ENCODE peak calls at places on chromosomes 6 and 20, in five cellular contexts. W is heart left ventricle, T is brain microvascular endothelial cell, Q is DND-41, X is PC-9. V is an unnamed sample.

GRCh38 chr6:21731411-21732031 is 138.0 kb downstream of the SOX4 start:
- DNase-seq in T (no peak), Q (no peak), X (peak; percentile 68), W (no peak), V (no peak)

GRCh38 chr20:44038681-44039123 is 124.0 kb downstream of the TOX2 start:
- DNase-seq in X (no peak), T (no peak), Q (no peak), W (no peak), V (no peak)

GRCh38 chr6:150865406-150866146 is at the start of gene MTHFD1L:
- DNase-seq in Q (peak; percentile 76), X (peak; percentile 75), T (peak; percentile 82), W (peak; percentile 72), V (peak; percentile 62)

GRCh38 chr20:36543187-36544133 is 2.1 kb downstream of the MYL9 start:
- DNase-seq in T (peak; percentile 77), Q (no peak), X (no peak), W (peak; percentile 93), V (no peak)

GRCh38 chr20:33209789-33210188 is 7.4 kb upstream of the BPIFA3 start:
- DNase-seq in W (peak; percentile 66), X (peak; percentile 57), T (peak; percentile 11), Q (peak; percentile 68), V (no peak)

GRCh38 chr6:55918639-55919038 is 43.2 kb upstream of the BMP5 start:
- DNase-seq in T (peak; percentile 4), Q (no peak), X (no peak), W (no peak), V (no peak)

GRCh38 chr6:37036146-37036545 is 30.7 kb downstream of the FGD2 start:
- DNase-seq in X (no peak), Q (no peak), T (no peak), W (no peak), V (no peak)

GRCh38 chr20:44342240-44342639 is 5.4 kb downstream of the R3HDML start:
- DNase-seq in W (no peak), T (no peak), Q (no peak), X (no peak), V (no peak)

GRCh38 chr6:2725999-2726567 is 24.6 kb downstream of the MYLK4 start:
- DNase-seq in W (no peak), T (peak; percentile 60), X (no peak), Q (no peak), V (no peak)

GRCh38 chr6:69584913-69585729 is 211.7 kb downstream of the LMBRD1 start:
- DNase-seq in W (no peak), X (no peak), T (peak; percentile 27), Q (no peak), V (no peak)

GRCh38 chr6:33433001-33433559 is 13.2 kb downstream of the SYNGAP1 start:
- DNase-seq in W (peak; percentile 14), T (no peak), X (no peak), Q (no peak), V (no peak)

GRCh38 chr6:108748959-108749358 is 99.3 kb upstream of the ARMC2 start:
- DNase-seq in X (no peak), T (no peak), W (no peak), Q (no peak), V (no peak)

GRCh38 chr6:75204959-75205775 is 686 bp downstream of the COL12A1 start:
- DNase-seq in T (peak; percentile 84), X (peak; percentile 59), W (peak; percentile 36), Q (no peak), V (no peak)

GRCh38 chr6:2528156-2528555 is 222.6 kb downstream of the MYLK4 start:
- DNase-seq in X (no peak), T (no peak), Q (no peak), W (no peak), V (no peak)

GRCh38 chr20:12433724-12434123 is 516.0 kb downstream of the BTBD3 start:
- DNase-seq in X (no peak), W (no peak), T (no peak), Q (no peak), V (no peak)

GRCh38 chr6:33147807-33148666 is 44.2 kb downstream of the COL11A2 start:
- DNase-seq in W (no peak), T (peak; percentile 18), X (no peak), Q (no peak), V (no peak)

GRCh38 chr20:4677846-4678245 is 43.9 kb upstream of the PRND start:
- DNase-seq in T (no peak), Q (no peak), W (no peak), X (no peak), V (no peak)

GRCh38 chr6:4809999-4810918 is 34.1 kb downstream of the CDYL start:
- DNase-seq in Q (no peak), W (no peak), T (peak; percentile 57), X (no peak), V (no peak)

GRCh38 chr6:159047896-159048685 is 3.3 kb upstream of the TAGAP start:
- DNase-seq in X (no peak), T (no peak), W (no peak), Q (no peak), V (no peak)

GRCh38 chr6:90472716-90473115 is 114.2 kb downstream of the MAP3K7 start:
- DNase-seq in X (no peak), W (no peak), T (no peak), Q (peak; percentile 83), V (peak; percentile 50)

GRCh38 chr6:53112871-53113270 is 35.8 kb downstream of the GCM1 start:
- DNase-seq in Q (no peak), T (no peak), X (peak; percentile 71), W (no peak), V (no peak)

GRCh38 chr6:99276747-99277146 is 72.7 kb downstream of the FAXC start:
- DNase-seq in Q (no peak), X (no peak), W (no peak), T (peak; percentile 21), V (no peak)

GRCh38 chr20:37452236-37452635 is 68.8 kb upstream of the NNAT start:
- DNase-seq in W (no peak), T (no peak), X (no peak), Q (no peak), V (no peak)

GRCh38 chr20:12838261-12838866 is 170.4 kb upstream of the SPTLC3 start:
- DNase-seq in X (no peak), W (no peak), Q (peak; percentile 24), T (no peak), V (no peak)

GRCh38 chr20:49037962-49038387 is 8.1 kb upstream of the CSE1L start:
- DNase-seq in W (no peak), X (peak; percentile 40), Q (no peak), T (peak; percentile 6), V (peak; percentile 38)

GRCh38 chr6:111981441-111981840 is 72.5 kb upstream of the CCN6 start:
- DNase-seq in W (no peak), X (no peak), Q (no peak), T (no peak), V (no peak)

GRCh38 chr20:31661625-31662371 is 24.1 kb downstream of the COX4I2 start:
- DNase-seq in Q (peak; percentile 85), W (peak; percentile 89), T (peak; percentile 55), X (peak; percentile 73), V (peak; percentile 73)
- H3K27ac ChIP-seq in Q (peak overlapping the region; percentile 78), W (peak overlapping the region; percentile 78), T (no peak overlapping the region), X (peak overlapping the region; percentile 30), V (peak overlapping the region; percentile 69)

GRCh38 chr20:47117789-47118188 is 223.1 kb downstream of the EYA2 start:
- DNase-seq in W (no peak), T (no peak), Q (no peak), X (no peak), V (no peak)
- H3K27ac ChIP-seq in W (peak overlapping the region; percentile 61), T (no peak overlapping the region), Q (no peak overlapping the region), X (no peak overlapping the region), V (no peak overlapping the region)

GRCh38 chr20:51488331-51488730 is 54.2 kb downstream of the NFATC2 start:
- DNase-seq in X (no peak), T (no peak), Q (no peak), W (no peak), V (no peak)

GRCh38 chr20:51489611-51490010 is 52.9 kb downstream of the NFATC2 start:
- DNase-seq in W (no peak), Q (no peak), T (no peak), X (no peak), V (no peak)

GRCh38 chr20:51486197-51487005 is 56.1 kb downstream of the NFATC2 start:
- DNase-seq in X (no peak), W (no peak), T (peak; percentile 34), Q (no peak), V (no peak)

GRCh38 chr20:51487076-51487475 is 55.4 kb downstream of the NFATC2 start:
- DNase-seq in Q (no peak), X (no peak), T (no peak), W (no peak), V (no peak)

DNA sequence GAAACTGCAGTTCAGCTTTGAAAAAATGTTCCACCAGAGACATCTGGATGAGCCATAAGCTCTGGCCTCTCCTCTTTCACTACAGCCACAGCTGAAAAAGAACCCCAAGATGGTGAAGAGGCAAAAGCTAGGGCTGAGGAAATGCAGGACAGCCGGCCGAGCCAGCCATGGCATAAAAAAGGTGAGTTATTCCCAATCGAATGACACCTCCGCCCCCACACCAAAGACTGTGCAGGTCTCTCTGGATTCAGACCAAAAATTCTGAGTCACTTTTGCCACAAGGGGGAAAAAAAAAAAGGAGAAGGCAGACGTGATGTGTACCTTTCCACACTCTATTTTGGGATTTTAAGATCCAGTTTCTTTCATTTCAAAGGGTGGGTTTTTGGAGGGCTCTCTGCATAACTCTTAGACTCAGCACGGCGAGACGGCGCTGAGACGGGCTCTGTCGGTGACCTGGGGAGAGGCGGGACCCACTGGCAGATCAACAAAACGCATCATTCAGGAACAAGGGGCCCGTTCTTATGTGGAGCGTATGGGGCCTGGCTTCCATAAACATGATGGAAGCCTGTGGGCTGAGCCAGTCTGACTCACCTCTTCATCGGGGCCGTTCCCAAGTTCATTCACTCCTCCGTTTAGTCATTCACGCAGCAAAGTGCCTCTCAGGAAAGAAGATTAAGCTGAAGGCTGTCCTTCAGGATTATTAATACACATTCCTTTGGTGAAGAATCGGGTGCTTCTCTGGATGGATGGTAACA is 54.8 kb downstream of the NFATC2 start:
- DNase-seq in X (peak; percentile 81), W (no peak), T (peak; percentile 94), Q (no peak), V (no peak)
- H3K27ac ChIP-seq in X (peak overlapping the region; percentile 92), W (no peak overlapping the region), T (peak overlapping the region; percentile 81), Q (no peak overlapping the region), V (no peak overlapping the region)

GRCh38 chr6:39403304-39403703 is 80.8 kb upstream of the KCNK16 start:
- DNase-seq in T (no peak), Q (no peak), X (no peak), W (no peak), V (no peak)
- H3K27ac ChIP-seq in T (no peak overlapping the region), Q (no peak overlapping the region), X (no peak overlapping the region), W (no peak overlapping the region), V (no peak overlapping the region)

DNA sequence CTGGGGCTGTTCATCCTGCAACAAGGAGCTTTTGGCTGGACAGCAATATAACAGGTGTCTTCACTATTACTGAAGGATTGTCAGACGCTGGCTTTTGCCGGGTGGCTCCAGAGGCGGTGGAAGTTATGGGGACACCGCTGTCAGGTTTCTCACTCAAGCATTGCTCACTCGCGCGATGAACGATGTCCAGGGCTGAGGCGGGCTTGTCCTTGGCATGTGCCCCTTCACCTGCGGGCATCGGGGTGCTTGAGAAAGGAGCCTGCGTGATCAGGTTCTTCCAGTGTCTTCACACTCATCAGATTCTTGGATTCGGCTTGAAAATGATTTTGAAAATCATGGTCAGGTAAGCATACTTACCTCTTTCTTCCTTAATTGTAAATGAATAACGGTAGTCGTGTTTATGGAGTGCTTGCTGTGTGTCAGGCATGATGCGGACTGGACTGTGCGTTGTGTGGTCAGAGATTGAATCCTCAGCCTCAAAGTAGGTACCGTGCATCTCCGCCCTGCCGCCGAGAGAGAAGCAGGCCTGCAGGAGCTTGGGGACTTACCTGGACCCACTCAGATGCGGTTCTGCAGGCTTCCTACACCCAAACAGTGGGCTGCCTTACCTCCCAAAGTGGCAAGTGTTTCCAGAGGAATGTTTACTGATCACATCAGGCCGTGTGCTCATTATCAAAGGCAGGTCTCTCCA is 18.3 kb upstream of the PYGB start:
- DNase-seq in W (no peak), T (no peak), Q (no peak), X (no peak), V (no peak)
- H3K27ac ChIP-seq in W (peak overlapping the region; percentile 94), T (no peak overlapping the region), Q (no peak overlapping the region), X (peak overlapping the region; percentile 38), V (no peak overlapping the region)

V was measured in naive thymus-derived CD4-positive, alpha-beta T cell.